ENCODE peak calls at places on chromosomes 7 and 10, in eight cellular contexts. N, O, S, G, L, R, Q and C are unnamed samples.
A peak's percentile ranks its signal among the peaks of the same experiment; 100 is the strongest.

GRCh38 chr7:10662982-10663884 is 310.4 kb upstream of the PHF14 start:
- DNase-seq in N (no peak), O (no peak), S (no peak), G (no peak), L (no peak), R (no peak), Q (no peak), C (peak; percentile 97)

GRCh38 chr7:132771301-132771730 is 195.0 kb upstream of the PLXNA4 start:
- DNase-seq in N (no peak), O (no peak), S (no peak), G (no peak), L (no peak), R (no peak), Q (peak; percentile 21), C (peak; percentile 47)

GRCh38 chr10:74167443-74167842 is 16.4 kb downstream of the ADK start:
- DNase-seq in N (no peak), O (no peak), S (no peak), G (no peak), L (no peak), R (no peak), Q (no peak), C (no peak)

GRCh38 chr10:68938884-68939283 is 17.1 kb upstream of the DDX21 start:
- DNase-seq in N (no peak), O (no peak), S (no peak), G (no peak), L (no peak), R (no peak), Q (no peak), C (no peak)

GRCh38 chr10:116437076-116437692 is 9.5 kb downstream of the PNLIPRP3 start:
- DNase-seq in N (no peak), O (no peak), S (no peak), G (no peak), L (no peak), R (no peak), Q (no peak), C (no peak)

GRCh38 chr7:48635796-48636195 is 288.6 kb upstream of the CDC14C start:
- DNase-seq in N (no peak), O (no peak), S (no peak), G (no peak), L (no peak), R (no peak), Q (no peak), C (no peak)

GRCh38 chr10:68543004-68543918 is 15.9 kb upstream of the SLC25A16 start:
- DNase-seq in N (no peak), O (no peak), S (peak; percentile 37), G (no peak), L (no peak), R (no peak), Q (no peak), C (no peak)

GRCh38 chr7:31890751-31891150 is 179.5 kb downstream of the PDE1C start:
- DNase-seq in N (no peak), O (no peak), S (no peak), G (no peak), L (no peak), R (no peak), Q (no peak), C (no peak)

GRCh38 chr10:113458461-113458860 is 94.4 kb upstream of the HABP2 start:
- DNase-seq in N (no peak), O (no peak), S (no peak), G (no peak), L (no peak), R (no peak), Q (no peak), C (no peak)

GRCh38 chr7:2613113-2613925 is 18.5 kb upstream of the TTYH3 start:
- DNase-seq in N (no peak), O (no peak), S (no peak), G (no peak), L (no peak), R (no peak), Q (no peak), C (no peak)

GRCh38 chr10:62843591-62843990 is 27.4 kb upstream of the EGR2 start:
- DNase-seq in N (no peak), O (no peak), S (no peak), G (no peak), L (no peak), R (no peak), Q (no peak), C (no peak)

GRCh38 chr7:133934974-133935330 is 192.2 kb upstream of the LRGUK start:
- DNase-seq in N (no peak), O (no peak), S (no peak), G (no peak), L (no peak), R (no peak), Q (no peak), C (no peak)

GRCh38 chr10:124009616-124010015 is 83.8 kb downstream of the CHST15 start:
- DNase-seq in N (no peak), O (no peak), S (no peak), G (no peak), L (no peak), R (no peak), Q (no peak), C (no peak)

GRCh38 chr7:17849504-17849903 is 90.8 kb downstream of the SNX13 start:
- DNase-seq in N (no peak), O (no peak), S (no peak), G (peak; percentile 74), L (no peak), R (no peak), Q (no peak), C (no peak)

GRCh38 chr10:42149027-42149700 is 489.2 kb downstream of the ZNF33B start:
- DNase-seq in N (no peak), O (no peak), S (no peak), G (no peak), L (no peak), R (no peak), Q (no peak), C (no peak)

GRCh38 chr7:100897111-100897608 is 1.5 kb upstream of the ACHE start:
- DNase-seq in N (no peak), O (no peak), S (no peak), G (no peak), L (peak; percentile 63), R (peak; percentile 57), Q (peak; percentile 65), C (peak; percentile 59)

GRCh38 chr10:131785121-131785460 is 115.7 kb upstream of the PPP2R2D start:
- DNase-seq in N (no peak), O (no peak), S (no peak), G (no peak), L (peak; percentile 24), R (no peak), Q (no peak), C (no peak)

GRCh38 chr7:17062433-17063383 is 180.9 kb upstream of the AGR3 start:
- DNase-seq in N (no peak), O (no peak), S (no peak), G (no peak), L (no peak), R (no peak), Q (no peak), C (no peak)

GRCh38 chr7:90701021-90701420 is 104.9 kb downstream of the CDK14 start:
- DNase-seq in N (no peak), O (no peak), S (no peak), G (no peak), L (no peak), R (no peak), Q (no peak), C (no peak)

GRCh38 chr10:100339236-100339635 is 7.8 kb upstream of the SCD start:
- DNase-seq in N (no peak), O (peak; percentile 57), S (no peak), G (no peak), L (no peak), R (no peak), Q (no peak), C (no peak)

GRCh38 chr7:134720091-134720935 is 59.1 kb upstream of the CALD1 start:
- DNase-seq in N (no peak), O (no peak), S (no peak), G (no peak), L (no peak), R (no peak), Q (no peak), C (no peak)

GRCh38 chr7:116543664-116544063 is 18.8 kb downstream of the CAV1 start:
- DNase-seq in N (no peak), O (no peak), S (no peak), G (no peak), L (no peak), R (no peak), Q (no peak), C (no peak)